ENCODE peak calls at places on chromosome 17, in five cellular contexts. T is IMR-90, W is fibroblast of pulmonary artery, R is PC-9, D is BJ. L is an unnamed sample.
A peak's percentile ranks its signal among the peaks of the same experiment; 100 is the strongest.

GRCh38 chr17:9360610-9361571 is 214.7 kb downstream of the STX8 start:
- DNase-seq in T (peak; percentile 89), W (peak; percentile 89), R (no peak), D (peak; percentile 53), L (peak; percentile 95)

GRCh38 chr17:16459850-16460550 is 32.0 kb downstream of the LRRC75A start:
- DNase-seq in T (no peak), W (no peak), R (no peak), D (no peak), L (no peak)

GRCh38 chr17:57603541-57603940 is 141.6 kb downstream of the CCDC182 start:
- DNase-seq in T (no peak), W (no peak), R (no peak), D (no peak), L (no peak)

GRCh38 chr17:1752425-1752941 is 9.4 kb upstream of the SERPINF1 start:
- DNase-seq in T (no peak), W (no peak), R (peak; percentile 79), D (no peak), L (no peak)

GRCh38 chr17:19398301-19399181 is 11.6 kb upstream of the MFAP4 start:
- DNase-seq in T (no peak), W (peak; percentile 86), R (peak; percentile 84), D (no peak), L (peak; percentile 91)

GRCh38 chr17:75900691-75901533 is 3.8 kb downstream of the MRPL38 start:
- DNase-seq in T (no peak), W (no peak), R (no peak), D (no peak), L (no peak)

GRCh38 chr17:28488154-28488883 is 14.9 kb downstream of the SLC13A2 start:
- DNase-seq in T (no peak), W (no peak), R (no peak), D (no peak), L (peak; percentile 12)

GRCh38 chr17:66152756-66153155 is 39.2 kb downstream of the CEP112 start:
- DNase-seq in T (peak; percentile 25), W (peak; percentile 10), R (no peak), D (peak; percentile 5), L (peak; percentile 31)

DNA sequence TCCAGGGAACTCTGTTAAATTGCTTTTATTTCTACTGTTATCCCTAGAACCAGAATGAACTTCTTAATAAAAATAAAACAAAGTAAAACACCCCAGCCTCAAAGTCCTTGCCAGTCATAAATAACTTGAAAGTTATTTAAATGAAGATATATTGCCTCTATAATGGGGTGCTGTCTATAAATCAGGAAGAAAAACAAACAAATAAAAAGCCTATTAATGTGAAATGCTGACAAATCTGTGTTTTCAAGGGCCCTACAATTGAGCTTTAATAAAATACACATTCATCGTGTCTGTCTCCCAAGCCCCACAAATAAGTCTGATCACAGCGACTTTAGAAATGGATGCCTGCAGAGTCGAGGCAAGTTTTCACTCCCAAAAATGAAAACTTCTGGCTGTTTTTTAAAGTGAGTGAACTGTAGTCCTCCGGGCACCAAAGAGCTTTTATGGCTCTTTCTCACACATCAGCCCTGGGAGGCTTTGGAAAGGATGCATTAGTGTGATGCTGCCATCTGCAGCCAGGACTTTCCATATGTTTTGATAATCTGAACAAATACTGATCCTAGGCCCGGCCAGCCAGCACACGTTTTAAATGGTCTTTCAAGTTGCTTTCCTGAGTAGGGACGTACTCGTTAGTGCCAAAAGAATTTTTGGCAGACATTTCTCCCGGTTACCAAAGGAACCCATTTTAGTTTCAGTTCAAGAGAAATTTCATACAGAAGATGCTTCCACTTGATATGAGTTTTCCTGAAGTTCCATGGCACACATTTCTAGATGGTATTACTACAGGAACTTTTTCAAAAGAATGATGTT is 16.3 kb downstream of the NACA2 start:
- DNase-seq in T (peak; percentile 65), W (peak; percentile 41), R (peak; percentile 43), D (no peak), L (peak; percentile 56)
- TF ChIP-seq CTCF in T (peak; percentile 46), W (peak; percentile 27), R (peak; percentile 65), D (peak; percentile 50), L (peak; percentile 45)

GRCh38 chr17:41784207-41784744 is 2.2 kb downstream of the JUP start:
- DNase-seq in T (peak; percentile 71), W (peak; percentile 83), R (peak; percentile 74), D (no peak), L (peak; percentile 79)
- H3K4me3 ChIP-seq in T (peak overlapping the region; percentile 25), W (peak overlapping the region; percentile 75), R (peak overlapping the region; percentile 63), D (no peak overlapping the region), L (peak overlapping the region; percentile 88)

GRCh38 chr17:60577147-60577925 is 22.7 kb upstream of the PPM1D start:
- DNase-seq in T (peak; percentile 72), W (peak; percentile 71), R (no peak), D (no peak), L (peak; percentile 88)
- TF ChIP-seq CTCF in T (peak; percentile 30), W (peak; percentile 2), R (no peak), D (no peak), L (peak; percentile 11)

GRCh38 chr17:59627770-59628171 is 8.1 kb downstream of the CLTC start:
- DNase-seq in T (no peak), W (no peak), R (no peak), D (no peak), L (peak; percentile 34)
- H3K4me3 ChIP-seq in T (no peak overlapping the region), W (no peak overlapping the region), R (no peak overlapping the region), D (no peak overlapping the region), L (no peak overlapping the region)

GRCh38 chr17:3475155-3475808 is 515 bp upstream of the ASPA start:
- DNase-seq in T (no peak), W (no peak), R (no peak), D (no peak), L (no peak)

GRCh38 chr17:3485481-3486068 is 9.8 kb downstream of the ASPA start:
- DNase-seq in T (no peak), W (no peak), R (no peak), D (no peak), L (no peak)

GRCh38 chr17:3475812-3476686 is at the start of gene ASPA:
- DNase-seq in T (peak; percentile 3), W (peak; percentile 6), R (no peak), D (no peak), L (peak; percentile 56)

GRCh38 chr17:3482851-3483250 is 7.1 kb downstream of the ASPA start:
- DNase-seq in T (no peak), W (no peak), R (no peak), D (no peak), L (no peak)

DNA sequence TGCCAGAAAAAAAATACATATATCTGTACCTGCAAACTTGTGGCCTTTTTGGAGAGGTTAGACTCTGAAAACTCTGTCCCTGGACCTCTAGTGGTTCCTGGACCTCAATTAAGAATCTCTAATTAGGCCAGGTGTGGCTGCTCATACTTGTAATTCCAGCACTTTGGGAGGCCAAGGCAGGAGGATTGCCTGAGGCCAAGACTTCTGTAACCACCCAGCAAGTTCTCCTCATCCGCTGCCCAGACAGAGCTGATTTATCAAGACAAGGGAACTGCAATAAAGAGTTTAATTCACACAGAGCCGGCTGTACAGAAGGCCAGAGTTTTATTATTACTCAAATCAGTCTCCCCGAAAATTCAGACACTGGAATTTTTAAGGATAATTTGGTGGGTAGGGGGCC is 4.2 kb downstream of the ASPA start:
- DNase-seq in T (no peak), W (no peak), R (no peak), D (no peak), L (no peak)
- TF ChIP-seq CTCF in T (no peak), W (no peak), R (no peak), D (no peak), L (no peak)

GRCh38 chr17:81397314-81398169 is 2.3 kb downstream of the BAHCC1 start:
- DNase-seq in T (peak; percentile 62), W (peak; percentile 70), R (no peak), D (no peak), L (peak; percentile 71)
- H3K4me3 ChIP-seq in T (peak overlapping the region; percentile 57), W (peak overlapping the region; percentile 71), R (peak overlapping the region; percentile 78), D (peak overlapping the region; percentile 61), L (peak overlapping the region; percentile 75)

DNA sequence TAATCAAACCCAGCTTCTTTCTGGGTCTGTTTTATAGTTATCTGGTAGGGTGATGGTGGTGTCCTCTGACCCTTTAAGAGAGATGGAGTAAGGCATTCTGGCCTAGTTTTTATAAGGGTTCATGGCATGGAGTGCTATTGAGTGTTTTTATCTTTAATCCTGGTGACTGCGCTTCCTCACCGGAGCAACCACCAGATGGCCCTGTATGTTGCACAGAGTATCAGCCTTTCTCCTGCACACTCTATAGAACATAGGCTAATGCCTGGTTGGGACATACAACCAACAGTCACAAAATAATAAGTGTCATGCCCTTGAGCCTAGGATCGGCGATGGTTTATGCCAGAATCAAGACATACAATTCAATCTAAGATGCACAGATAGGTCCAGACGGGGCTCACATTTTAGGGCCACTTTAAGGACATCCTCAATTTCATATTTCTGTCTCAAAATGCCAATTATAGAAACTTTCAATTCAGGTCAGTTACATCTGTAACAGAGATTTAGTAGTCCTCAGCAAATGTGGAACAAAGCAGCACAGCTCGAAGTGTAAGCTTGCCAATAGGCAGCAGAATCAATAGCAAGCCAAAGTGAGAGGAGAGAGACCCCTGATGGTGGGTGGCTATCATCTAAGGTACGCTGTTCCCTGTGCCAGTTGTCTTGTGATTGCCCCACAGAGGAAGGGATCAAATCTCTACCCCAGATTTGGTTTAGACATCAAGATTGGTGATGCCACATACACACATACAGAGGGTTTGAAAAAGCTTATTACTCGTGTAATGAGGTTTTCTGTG is 37.2 kb upstream of the HOXB9 start:
- DNase-seq in T (no peak), W (no peak), R (no peak), D (no peak), L (no peak)
- TF ChIP-seq CTCF in T (no peak), W (no peak), R (peak; percentile 21), D (peak; percentile 9), L (peak; percentile 39)